ENCODE peak calls at places on chromosomes 11 and 22, in nine cellular contexts. K is renal cortical epithelial cell, H is HS-5, U is NCI-H1105, I is ureter, Z is kidney epithelial cell, P is hypothalamus, R is thoracic aorta, V is mesenteric fat pad. Q is an unnamed sample.

GRCh38 chr11:126491092-126491491 is 135.6 kb downstream of the ST3GAL4 start:
- DNase-seq in K (no peak), H (no peak), U (no peak), I (no peak), Z (no peak), P (no peak), R (no peak), V (peak), Q (no peak)

GRCh38 chr11:36362902-36363301 is 66.8 kb downstream of the PRR5L start:
- DNase-seq in K (peak), H (no peak), U (no peak), I (no peak), Z (peak), P (no peak), R (no peak), V (no peak), Q (no peak)

GRCh38 chr11:98358551-98358950 is 662.2 kb upstream of the CNTN5 start:
- DNase-seq in K (no peak), H (no peak), U (no peak), I (no peak), Z (no peak), P (no peak), R (no peak), V (no peak), Q (no peak)

GRCh38 chr22:35312198-35313059 is 12.7 kb downstream of the TOM1 start:
- DNase-seq in K (peak), H (no peak), U (no peak), I (no peak), Z (no peak), P (no peak), R (no peak), V (peak), Q (no peak)

GRCh38 chr11:47453365-47453764 is 4.4 kb upstream of the RAPSN start:
- DNase-seq in K (no peak), H (no peak), U (no peak), I (no peak), Z (no peak), P (no peak), R (no peak), V (no peak), Q (no peak)

GRCh38 chr11:71489311-71490043 is 36.5 kb downstream of the NADSYN1 start:
- DNase-seq in K (peak), H (no peak), U (no peak), I (peak), Z (peak), P (no peak), R (no peak), V (peak), Q (no peak)

GRCh38 chr11:75771646-75772410 is 3.2 kb downstream of the DGAT2 start:
- DNase-seq in K (peak), H (peak), U (no peak), I (no peak), Z (no peak), P (no peak), R (peak), V (no peak), Q (no peak)

GRCh38 chr11:67006029-67006884 is 16.7 kb upstream of the SYT12 start:
- DNase-seq in K (no peak), H (no peak), U (no peak), I (no peak), Z (no peak), P (no peak), R (no peak), V (no peak), Q (no peak)

GRCh38 chr22:50660306-50660705 is 12.3 kb upstream of the SHANK3 start:
- DNase-seq in K (no peak), H (no peak), U (no peak), I (no peak), Z (no peak), P (no peak), R (no peak), V (no peak), Q (no peak)

GRCh38 chr11:17590463-17590862 is 43.4 kb downstream of the OTOG start:
- DNase-seq in K (no peak), H (no peak), U (no peak), I (no peak), Z (no peak), P (no peak), R (no peak), V (peak), Q (no peak)

GRCh38 chr22:49925525-49926128 is 7.2 kb downstream of the CRELD2 start:
- DNase-seq in K (no peak), H (no peak), U (no peak), I (no peak), Z (no peak), P (no peak), R (no peak), V (no peak), Q (no peak)

GRCh38 chr22:50489363-50490243 is 2.9 kb downstream of the MIOX start:
- DNase-seq in K (no peak), H (no peak), U (no peak), I (no peak), Z (no peak), P (no peak), R (no peak), V (no peak), Q (no peak)

GRCh38 chr11:61090521-61090920 is 11.8 kb upstream of the CD5 start:
- DNase-seq in K (no peak), H (no peak), U (no peak), I (no peak), Z (no peak), P (no peak), R (no peak), V (peak), Q (no peak)

GRCh38 chr11:35147273-35147672 is 8.3 kb downstream of the CD44 start:
- DNase-seq in K (no peak), H (no peak), U (no peak), I (no peak), Z (no peak), P (no peak), R (no peak), V (no peak), Q (no peak)

GRCh38 chr22:17847360-17848078 is 73.2 kb upstream of the BID start:
- DNase-seq in K (no peak), H (no peak), U (no peak), I (no peak), Z (no peak), P (no peak), R (no peak), V (no peak), Q (no peak)

GRCh38 chr22:20221421-20222340 is 46.4 kb downstream of the RTN4R start:
- DNase-seq in K (no peak), H (no peak), U (no peak), I (no peak), Z (no peak), P (no peak), R (no peak), V (no peak), Q (no peak)

GRCh38 chr11:127106938-127107337 is 106.4 kb upstream of the KIRREL3 start:
- DNase-seq in K (no peak), H (no peak), U (peak), I (no peak), Z (no peak), P (no peak), R (no peak), V (no peak), Q (no peak)

GRCh38 chr22:27348634-27349033 is 452.9 kb downstream of the MN1 start:
- DNase-seq in K (peak), H (no peak), U (no peak), I (no peak), Z (peak), P (no peak), R (no peak), V (no peak), Q (no peak)

GRCh38 chr11:113345978-113346377 is 31.6 kb downstream of the TTC12 start:
- DNase-seq in K (no peak), H (no peak), U (no peak), I (no peak), Z (no peak), P (no peak), R (no peak), V (no peak), Q (no peak)

Q was measured in nucleus accumbens.